ENCODE peak calls at places on chromosomes 2 and 18, in nine cellular contexts. E is GM19239; I is renal cortical epithelial cell; R is A549; M is skeletal muscle cell; S is D341Med; A is stimulated activated CD4-positive, alpha-beta T cell treated with anti-CD3 and anti-CD28 coated beads, TNF-alpha, amount 100 ng/mL, for 4 hours; L is DMS 273 treated with DMSO at 0.1 percent for 48 hours; B is amniotic stem cell. P is an unnamed sample.

GRCh38 chr18:51039138-51040112 is 9.4 kb downstream of the SMAD4 start:
- DNase-seq in E (no peak), I (peak; percentile 37), R (no peak), M (no peak), S (peak; percentile 35), A (no peak), L (no peak), B (no peak), P (no peak)

GRCh38 chr2:231601356-231602229 is 8.9 kb downstream of the TEX44 start:
- DNase-seq in E (peak; percentile 82), I (peak; percentile 76), R (peak; percentile 91), M (no peak), S (peak; percentile 78), A (peak; percentile 62), L (peak; percentile 43), B (peak; percentile 73), P (peak; percentile 65)

GRCh38 chr2:236749346-236749745 is 179.7 kb downstream of the ACKR3 start:
- DNase-seq in E (no peak), I (no peak), R (no peak), M (peak; percentile 62), S (no peak), A (no peak), L (no peak), B (no peak), P (no peak)

GRCh38 chr2:60553496-60553991 is at the start of gene BCL11A:
- DNase-seq in E (no peak), I (peak; percentile 69), R (peak; percentile 82), M (peak; percentile 85), S (peak; percentile 75), A (no peak), L (peak; percentile 79), B (peak; percentile 49), P (peak; percentile 93)

GRCh38 chr2:30611572-30611971 is 164.5 kb downstream of the LCLAT1 start:
- DNase-seq in E (no peak), I (peak; percentile 23), R (no peak), M (no peak), S (no peak), A (no peak), L (no peak), B (no peak), P (no peak)

GRCh38 chr2:1910562-1911256 is 166.4 kb upstream of the PXDN start:
- DNase-seq in E (no peak), I (no peak), R (no peak), M (peak; percentile 10), S (peak; percentile 50), A (no peak), L (no peak), B (no peak), P (no peak)

GRCh38 chr2:164803772-164804466 is 37.7 kb downstream of the COBLL1 start:
- DNase-seq in E (no peak), I (no peak), R (no peak), M (no peak), S (no peak), A (no peak), L (no peak), B (no peak), P (no peak)

GRCh38 chr18:79645291-79645983 is 34.2 kb upstream of the CTDP1 start:
- DNase-seq in E (no peak), I (no peak), R (no peak), M (no peak), S (no peak), A (no peak), L (no peak), B (no peak), P (peak; percentile 97)

GRCh38 chr2:64622443-64623231 is 31.1 kb downstream of the SERTAD2 start:
- DNase-seq in E (no peak), I (no peak), R (no peak), M (no peak), S (no peak), A (no peak), L (no peak), B (no peak), P (no peak)

GRCh38 chr18:50330176-50330575 is 42.7 kb upstream of the CXXC1 start:
- DNase-seq in E (no peak), I (no peak), R (no peak), M (no peak), S (no peak), A (no peak), L (no peak), B (no peak), P (no peak)

GRCh38 chr18:14747513-14748474 is at the start of gene ANKRD30B:
- DNase-seq in E (no peak), I (no peak), R (no peak), M (no peak), S (peak; percentile 26), A (no peak), L (no peak), B (no peak), P (no peak)

GRCh38 chr18:25826823-25827617 is 263.4 kb downstream of the SS18 start:
- DNase-seq in E (no peak), I (peak; percentile 6), R (no peak), M (no peak), S (no peak), A (no peak), L (no peak), B (no peak), P (no peak)

GRCh38 chr18:48441405-48441881 is 32.3 kb upstream of the ZBTB7C start:
- DNase-seq in E (no peak), I (no peak), R (no peak), M (no peak), S (no peak), A (no peak), L (peak; percentile 22), B (no peak), P (no peak)

GRCh38 chr2:157321514-157321913 is 4.1 kb downstream of the ERMN start:
- DNase-seq in E (no peak), I (no peak), R (no peak), M (no peak), S (no peak), A (no peak), L (no peak), B (no peak), P (no peak)

GRCh38 chr2:233446121-233446520 is 91.8 kb downstream of the DGKD start:
- DNase-seq in E (no peak), I (no peak), R (no peak), M (no peak), S (no peak), A (no peak), L (no peak), B (no peak), P (no peak)

GRCh38 chr2:219418155-219418569 is at the start of gene DES:
- DNase-seq in E (no peak), I (no peak), R (no peak), M (no peak), S (no peak), A (no peak), L (no peak), B (no peak), P (no peak)

GRCh38 chr2:232983669-232983991 is 29.4 kb downstream of the NGEF start:
- DNase-seq in E (no peak), I (no peak), R (no peak), M (no peak), S (no peak), A (no peak), L (no peak), B (no peak), P (no peak)

GRCh38 chr2:70005752-70006446 is 44.5 kb upstream of the ASPRV1 start:
- DNase-seq in E (no peak), I (no peak), R (no peak), M (no peak), S (no peak), A (no peak), L (no peak), B (no peak), P (no peak)

GRCh38 chr2:39350658-39351057 is 86.4 kb downstream of the MAP4K3 start:
- DNase-seq in E (no peak), I (no peak), R (no peak), M (no peak), S (peak; percentile 41), A (no peak), L (no peak), B (no peak), P (no peak)

GRCh38 chr18:5237723-5238370 is 40.8 kb upstream of the AKAIN1 start:
- DNase-seq in E (peak; percentile 58), I (peak; percentile 64), R (peak; percentile 89), M (peak; percentile 71), S (peak; percentile 97), A (peak; percentile 88), L (peak; percentile 74), B (peak; percentile 62), P (peak; percentile 83)

GRCh38 chr2:60416221-60417008 is 137.0 kb downstream of the BCL11A start:
- DNase-seq in E (no peak), I (peak; percentile 11), R (peak; percentile 13), M (peak; percentile 64), S (no peak), A (no peak), L (no peak), B (no peak), P (peak; percentile 28)

GRCh38 chr2:236833501-236834186 is 252.0 kb upstream of the COPS8 start:
- DNase-seq in E (no peak), I (peak; percentile 28), R (no peak), M (no peak), S (no peak), A (no peak), L (no peak), B (no peak), P (no peak)

GRCh38 chr2:237885171-237885930 is 25.9 kb downstream of the RAMP1 start:
- DNase-seq in E (no peak), I (no peak), R (no peak), M (no peak), S (peak; percentile 10), A (no peak), L (no peak), B (no peak), P (no peak)

GRCh38 chr2:42572297-42573081 is 4.1 kb downstream of the MTA3 start:
- DNase-seq in E (no peak), I (no peak), R (no peak), M (no peak), S (no peak), A (no peak), L (no peak), B (no peak), P (no peak)

GRCh38 chr18:38944446-38945024 is 1378.9 kb upstream of the CELF4 start:
- DNase-seq in E (no peak), I (no peak), R (no peak), M (no peak), S (no peak), A (no peak), L (no peak), B (no peak), P (no peak)

GRCh38 chr2:28586864-28587263 is 91.0 kb downstream of the PLB1 start:
- DNase-seq in E (no peak), I (no peak), R (no peak), M (no peak), S (no peak), A (no peak), L (no peak), B (no peak), P (no peak)

GRCh38 chr2:11697103-11697871 is 27.3 kb upstream of the NTSR2 start:
- DNase-seq in E (no peak), I (peak; percentile 97), R (peak; percentile 68), M (peak; percentile 32), S (no peak), A (no peak), L (no peak), B (peak; percentile 37), P (peak; percentile 35)

GRCh38 chr2:48482313-48482712 is 47.6 kb upstream of the STON1 start:
- DNase-seq in E (no peak), I (no peak), R (no peak), M (peak; percentile 56), S (no peak), A (no peak), L (peak; percentile 28), B (no peak), P (no peak)

GRCh38 chr2:186255823-186256222 is 230.2 kb upstream of the ZC3H15 start:
- DNase-seq in E (no peak), I (no peak), R (no peak), M (no peak), S (no peak), A (no peak), L (no peak), B (no peak), P (no peak)

GRCh38 chr2:219675206-219675605 is 47.8 kb downstream of the SLC4A3 start:
- DNase-seq in E (no peak), I (peak; percentile 67), R (no peak), M (no peak), S (no peak), A (no peak), L (peak; percentile 39), B (no peak), P (no peak)

P was measured in HL-60.